ENCODE peak calls at places on chromosome X, in five cellular contexts. W is NB4, F is AG04450, H is esophagus squamous epithelium, L is fibroblast of lung. K is an unnamed sample.

GRCh38 chrX:39149761-39150160 is 348.5 kb downstream of the MID1IP1 start:
- DNase-seq in W (peak; percentile 74), F (peak; percentile 4), H (no peak), L (peak; percentile 74), K (no peak)

GRCh38 chrX:44871114-44871645 is 1.8 kb upstream of the KDM6A start:
- DNase-seq in W (no peak), F (no peak), H (no peak), L (peak; percentile 17), K (no peak)

GRCh38 chrX:30781711-30782444 is 107.2 kb downstream of the TAB3 start:
- DNase-seq in W (no peak), F (no peak), H (no peak), L (no peak), K (no peak)

GRCh38 chrX:49058794-49059193 is at the start of gene CCDC120:
- DNase-seq in W (no peak), F (no peak), H (no peak), L (no peak), K (no peak)

GRCh38 chrX:12701625-12702024 is 89.6 kb upstream of the PRPS2 start:
- DNase-seq in W (peak; percentile 56), F (peak; percentile 52), H (no peak), L (peak; percentile 57), K (peak; percentile 18)

GRCh38 chrX:88865634-88866033 is 118.6 kb downstream of the CPXCR1 start:
- DNase-seq in W (no peak), F (no peak), H (no peak), L (no peak), K (no peak)

GRCh38 chrX:81336455-81337144 is 134.7 kb downstream of the SH3BGRL start:
- DNase-seq in W (no peak), F (no peak), H (no peak), L (peak; percentile 55), K (no peak)

GRCh38 chrX:13597928-13598327 is 28.5 kb downstream of the EGFL6 start:
- DNase-seq in W (no peak), F (no peak), H (no peak), L (peak; percentile 88), K (no peak)

GRCh38 chrX:70508296-70508911 is 63.8 kb downstream of the DLG3 start:
- DNase-seq in W (no peak), F (no peak), H (no peak), L (no peak), K (no peak)

GRCh38 chrX:46582325-46582724 is 8.8 kb downstream of the CHST7 start:
- DNase-seq in W (no peak), F (no peak), H (no peak), L (peak; percentile 42), K (no peak)

GRCh38 chrX:47361538-47362511 is 8.6 kb upstream of the ZNF157 start:
- DNase-seq in W (peak; percentile 6), F (peak; percentile 84), H (no peak), L (peak; percentile 94), K (peak; percentile 91)

GRCh38 chrX:131729295-131729694 is 185.4 kb downstream of the OR13H1 start:
- DNase-seq in W (no peak), F (no peak), H (peak; percentile 45), L (no peak), K (no peak)

GRCh38 chrX:71976753-71977152 is 66.1 kb downstream of the NHSL2 start:
- DNase-seq in W (peak; percentile 28), F (no peak), H (no peak), L (no peak), K (peak; percentile 38)

GRCh38 chrX:65990702-65991101 is 49.2 kb downstream of the VSIG4 start:
- DNase-seq in W (peak; percentile 54), F (no peak), H (no peak), L (no peak), K (no peak)

GRCh38 chrX:19739683-19740082 is 147.7 kb downstream of the SH3KBP1 start:
- DNase-seq in W (peak; percentile 73), F (peak; percentile 10), H (no peak), L (peak; percentile 70), K (no peak)

GRCh38 chrX:139203681-139204575 is 326.6 kb upstream of the F9 start:
- DNase-seq in W (no peak), F (no peak), H (no peak), L (no peak), K (no peak)

GRCh38 chrX:2497961-2498780 is 2.6 kb downstream of the DHRSX start:
- DNase-seq in W (no peak), F (no peak), H (no peak), L (peak; percentile 55), K (peak; percentile 38)

GRCh38 chrX:17613979-17614572 is 123.2 kb upstream of the SCML1 start:
- DNase-seq in W (peak; percentile 1), F (no peak), H (no peak), L (peak; percentile 66), K (no peak)

GRCh38 chrX:29315931-29316330 is 728.7 kb downstream of the IL1RAPL1 start:
- DNase-seq in W (no peak), F (no peak), H (no peak), L (no peak), K (no peak)

GRCh38 chrX:40145670-40146470 is 48.1 kb upstream of the BCOR start:
- DNase-seq in W (no peak), F (no peak), H (no peak), L (no peak), K (no peak)

GRCh38 chrX:15816453-15816838 is 26.2 kb downstream of the ZRSR2 start:
- DNase-seq in W (no peak), F (no peak), H (no peak), L (peak; percentile 21), K (no peak)

GRCh38 chrX:50188859-50189258 is 11.9 kb downstream of the AKAP4 start:
- DNase-seq in W (no peak), F (no peak), H (no peak), L (no peak), K (no peak)

GRCh38 chrX:116318672-116319071 is 117.7 kb upstream of the SLC6A14 start:
- DNase-seq in W (no peak), F (no peak), H (no peak), L (no peak), K (no peak)

GRCh38 chrX:45240334-45240733 is 39.7 kb upstream of the DIPK2B start:
- DNase-seq in W (peak; percentile 11), F (no peak), H (no peak), L (no peak), K (no peak)

GRCh38 chrX:23904096-23904495 is 3.6 kb downstream of the APOO start:
- DNase-seq in W (no peak), F (no peak), H (no peak), L (no peak), K (no peak)

GRCh38 chrX:47574609-47575325 is 7.5 kb upstream of the TIMP1 start:
- DNase-seq in W (peak; percentile 43), F (no peak), H (no peak), L (no peak), K (no peak)

GRCh38 chrX:25344191-25344936 is 328.6 kb upstream of the ARX start:
- DNase-seq in W (no peak), F (no peak), H (no peak), L (no peak), K (peak; percentile 9)

GRCh38 chrX:85309717-85310116 is 65.9 kb downstream of the ZNF711 start:
- DNase-seq in W (peak; percentile 1), F (no peak), H (no peak), L (no peak), K (no peak)

GRCh38 chrX:41350976-41351569 is 17.1 kb downstream of the DDX3X start:
- DNase-seq in W (peak; percentile 25), F (no peak), H (no peak), L (peak; percentile 21), K (no peak)

GRCh38 chrX:38970845-38971244 is 169.6 kb downstream of the MID1IP1 start:
- DNase-seq in W (no peak), F (no peak), H (no peak), L (no peak), K (no peak)

GRCh38 chrX:151396042-151396826 is 772 bp upstream of the VMA21 start:
- DNase-seq in W (peak; percentile 71), F (peak; percentile 0), H (no peak), L (peak; percentile 84), K (peak; percentile 45)

GRCh38 chrX:154541589-154541895 is 5.1 kb downstream of the G6PD start:
- DNase-seq in W (no peak), F (no peak), H (no peak), L (no peak), K (no peak)
- H3K4me3 ChIP-seq in W (no peak overlapping the region), F (no peak overlapping the region), H (no peak overlapping the region), L (no peak overlapping the region), K (no peak overlapping the region)

GRCh38 chrX:9291666-9292065 is 173.2 kb upstream of the TBL1X start:
- DNase-seq in W (no peak), F (no peak), H (no peak), L (no peak), K (no peak)

GRCh38 chrX:9293903-9294302 is 171.0 kb upstream of the TBL1X start:
- DNase-seq in W (no peak), F (no peak), H (no peak), L (no peak), K (no peak)

GRCh38 chrX:9293051-9293496 is 171.8 kb upstream of the TBL1X start:
- DNase-seq in W (no peak), F (no peak), H (no peak), L (no peak), K (no peak)
- H3K4me3 ChIP-seq in W (no peak overlapping the region), F (no peak overlapping the region), H (no peak overlapping the region), L (no peak overlapping the region), K (no peak overlapping the region)

GRCh38 chrX:78322863-78323262 is 4.5 kb downstream of the CYSLTR1 start:
- DNase-seq in W (no peak), F (no peak), H (no peak), L (no peak), K (no peak)
- H3K4me3 ChIP-seq in W (peak overlapping the region; percentile 35), F (no peak overlapping the region), H (no peak overlapping the region), L (no peak overlapping the region), K (no peak overlapping the region)

DNA sequence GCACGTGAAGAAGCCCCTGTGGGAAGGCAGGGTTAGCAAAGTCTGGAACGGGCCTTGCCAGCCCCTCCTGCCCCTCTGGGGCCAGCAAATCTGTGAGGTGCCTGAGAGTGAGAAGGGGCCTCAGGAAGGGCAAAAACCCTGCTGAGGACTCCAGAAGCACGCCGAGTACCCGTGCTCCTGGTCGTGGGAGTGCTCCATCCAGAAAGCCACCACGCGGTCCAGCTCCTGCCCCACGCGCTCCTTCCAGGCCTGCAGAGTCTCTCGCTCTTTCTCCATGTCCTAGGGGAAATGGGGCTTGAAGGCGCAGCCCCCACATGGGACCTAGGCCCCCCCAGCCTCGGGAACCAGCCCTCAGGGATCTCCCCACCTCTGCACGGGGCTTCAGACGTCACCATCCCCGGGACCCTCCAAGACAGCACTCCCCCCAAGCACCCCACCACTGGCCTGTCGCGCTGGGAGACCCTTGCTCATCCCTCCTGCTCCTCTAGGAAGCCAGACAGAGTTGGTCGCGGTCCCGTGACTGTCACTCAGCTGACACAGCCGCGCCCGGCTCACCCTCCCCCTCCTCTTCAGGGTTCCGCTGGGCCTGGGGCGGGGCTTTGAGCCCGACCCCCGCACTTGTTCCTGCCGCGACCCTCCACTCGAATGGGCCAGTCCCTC is at the start of gene RENBP:
- DNase-seq in W (no peak), F (no peak), H (no peak), L (no peak), K (no peak)
- H3K4me3 ChIP-seq in W (no peak within 1 kb of the TSS), F (no peak within 1 kb of the TSS), H (no peak within 1 kb of the TSS), L (no peak within 1 kb of the TSS), K (peak within 1 kb of the TSS; percentile 56)

K was measured in epithelial cell of proximal tubule.